ENCODE peak calls at places on chromosome 22, in four cellular contexts. K is activated CD8-positive, alpha-beta T cell treated with anti-CD3 and anti-CD28 coated beads for 36 hours; O is GM23338; L is BJ. P is an unnamed sample.

GRCh38 chr22:42670921-42671709 is 21.9 kb upstream of the CYB5R3 start:
- DNase-seq in L (no peak), K (peak), O (no peak), P (no peak)

GRCh38 chr22:33747029-33747428 is 173.2 kb downstream of the LARGE1 start:
- DNase-seq in L (no peak), K (no peak), O (no peak), P (no peak)

GRCh38 chr22:49240016-49240380 is 587.7 kb downstream of the BRD1 start:
- DNase-seq in L (no peak), K (no peak), O (no peak), P (no peak)

GRCh38 chr22:18133452-18133851 is 16.5 kb upstream of the USP18 start:
- DNase-seq in L (no peak), K (no peak), O (no peak), P (no peak)

GRCh38 chr22:17087176-17088131 is 2.7 kb downstream of the IL17RA start:
- DNase-seq in O (no peak), K (peak), L (no peak), P (peak)

GRCh38 chr22:49576241-49577141 is 251.2 kb downstream of the BRD1 start:
- DNase-seq in O (no peak), L (no peak), K (no peak), P (no peak)

GRCh38 chr22:44369241-44369652 is 56.5 kb upstream of the SHISAL1 start:
- DNase-seq in O (peak), K (peak), L (no peak), P (no peak)

GRCh38 chr22:44181033-44181911 is 547 bp downstream of the PARVG start:
- DNase-seq in K (peak), L (no peak), O (no peak), P (peak)

GRCh38 chr22:49306632-49306975 is 521.1 kb downstream of the BRD1 start:
- DNase-seq in L (no peak), O (no peak), K (no peak), P (no peak)

DNA sequence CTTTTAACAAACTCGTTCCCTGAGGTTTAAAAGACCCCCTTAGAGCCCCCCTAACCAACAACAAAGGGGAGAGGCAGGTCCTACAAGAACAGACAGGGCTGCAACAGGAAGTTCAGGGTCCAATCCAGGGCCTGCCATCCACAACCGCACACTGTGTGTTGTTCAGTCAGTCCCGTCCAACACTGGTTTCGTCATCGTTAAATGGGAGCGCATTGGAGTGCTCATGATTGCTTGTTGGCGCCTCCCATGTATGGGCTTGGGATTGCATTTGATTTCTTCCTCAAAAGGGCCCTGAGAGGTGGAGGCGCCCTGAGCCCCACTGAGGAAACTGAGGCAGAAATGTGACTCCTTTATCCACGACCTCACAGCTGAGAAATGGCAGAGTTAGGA is 174.1 kb downstream of the MN1 start:
- DNase-seq in K (no peak), O (peak), L (no peak), P (peak)
- TF ChIP-seq CTCF in K (no peak), O (peak), L (no peak), P (peak)

GRCh38 chr22:22908941-22909604 is 21.5 kb downstream of the IGLL5 start:
- DNase-seq in L (no peak), K (no peak), O (no peak), P (no peak)

GRCh38 chr22:22907551-22908494 is 20.2 kb downstream of the IGLL5 start:
- DNase-seq in O (no peak), L (no peak), K (no peak), P (no peak)

GRCh38 chr22:22908495-22908861 is 20.9 kb downstream of the IGLL5 start:
- DNase-seq in K (no peak), L (no peak), O (no peak), P (no peak)

GRCh38 chr22:22909605-22910271 is 22.1 kb downstream of the IGLL5 start:
- DNase-seq in L (no peak), K (no peak), O (no peak), P (no peak)

GRCh38 chr22:22906907-22907550 is 19.4 kb downstream of the IGLL5 start:
- DNase-seq in O (no peak), L (no peak), K (no peak), P (no peak)
- TF ChIP-seq CTCF in O (no peak), L (no peak), K (no peak), P (no peak)

DNA sequence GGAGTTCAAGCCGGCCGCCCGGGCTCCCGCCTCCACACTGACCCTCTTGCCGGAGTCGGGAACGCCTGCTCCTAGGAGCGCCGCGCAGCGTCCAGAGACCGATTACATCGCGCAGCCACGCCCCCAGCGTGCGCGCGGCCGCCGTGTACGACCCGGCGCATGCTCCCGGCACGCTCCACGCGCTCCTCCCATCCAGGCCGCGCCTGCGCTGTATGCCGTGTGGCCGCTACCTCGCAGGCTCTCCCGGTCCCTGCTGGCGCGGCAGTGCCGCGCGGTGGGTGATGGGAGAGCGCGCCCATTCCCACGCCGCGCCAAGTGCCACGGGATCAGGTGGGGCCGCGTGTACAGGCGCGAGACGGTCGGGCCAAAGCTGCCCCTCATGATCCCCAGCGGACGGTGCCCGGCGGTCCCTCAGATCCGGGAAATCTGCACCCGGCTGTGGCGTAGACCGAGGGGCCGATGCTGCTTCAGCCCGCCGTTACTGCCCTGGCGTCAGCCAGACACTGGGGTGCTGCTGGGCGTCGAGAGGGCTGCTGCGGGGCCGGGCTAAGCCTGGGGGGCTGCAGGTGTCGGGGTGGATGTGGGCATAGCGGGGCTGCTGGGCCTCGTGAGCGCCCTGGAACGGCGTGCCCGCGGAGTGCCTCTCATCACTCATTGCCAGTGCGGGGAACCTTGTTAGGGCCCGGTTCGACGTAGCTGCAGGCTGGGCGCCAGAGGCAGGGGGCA is at the start of the genes GNB1L and RTL10:
- DNase-seq in O (peak), K (peak), L (peak), P (peak)
- TF ChIP-seq CTCF in O (no peak), K (no peak), L (peak), P (no peak)

GRCh38 chr22:40083794-40084193 is 89.0 kb downstream of the FAM83F start:
- DNase-seq in K (no peak), O (no peak), L (no peak), P (no peak)
- TF ChIP-seq CTCF in K (no peak), O (no peak), L (no peak), P (no peak)

GRCh38 chr22:46390652-46391301 is 55.3 kb downstream of the TRMU start:
- DNase-seq in L (peak), K (no peak), O (no peak), P (no peak)
- TF ChIP-seq CTCF in L (peak), K (no peak), O (no peak), P (no peak)

GRCh38 chr22:40707154-40707553 is 27.9 kb downstream of the MCHR1 start:
- DNase-seq in O (no peak), L (no peak), K (no peak), P (no peak)
- TF ChIP-seq CTCF in O (no peak), L (no peak), K (no peak), P (no peak)

DNA sequence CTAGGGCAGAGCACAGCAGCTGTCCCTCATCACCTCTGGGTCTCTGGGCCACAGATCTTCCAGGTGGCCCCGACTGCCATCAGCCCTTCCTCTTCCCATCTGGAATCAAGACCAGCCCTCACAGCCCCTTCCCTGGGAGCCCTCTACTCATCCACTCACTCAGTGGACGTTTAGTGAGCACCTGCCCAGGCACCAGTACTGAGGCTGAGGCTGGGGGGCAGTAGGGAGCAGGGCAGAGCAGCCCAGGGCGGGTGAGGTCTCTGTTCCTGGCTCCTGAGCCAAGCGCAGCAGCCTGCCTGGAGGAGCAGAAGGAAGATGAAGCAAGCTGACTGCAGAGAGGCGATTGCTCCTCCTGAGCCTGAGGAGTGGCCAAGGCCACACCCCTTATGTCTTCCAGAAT is 5.5 kb downstream of the MAPK8IP2 start:
- DNase-seq in O (no peak), K (no peak), L (no peak), P (peak)
- TF ChIP-seq CTCF in O (peak), K (no peak), L (peak), P (no peak)

GRCh38 chr22:47238886-47239860 is 476.7 kb downstream of the TBC1D22A start:
- DNase-seq in O (no peak), K (no peak), L (no peak), P (no peak)

GRCh38 chr22:47240116-47240515 is 477.7 kb downstream of the TBC1D22A start:
- DNase-seq in O (no peak), L (no peak), K (no peak), P (no peak)

GRCh38 chr22:47233316-47234243 is 471.1 kb downstream of the TBC1D22A start:
- DNase-seq in O (no peak), K (no peak), L (no peak), P (no peak)

GRCh38 chr22:47237890-47238480 is 475.5 kb downstream of the TBC1D22A start:
- DNase-seq in O (no peak), L (no peak), K (no peak), P (no peak)

GRCh38 chr22:47236718-47237117 is 474.3 kb downstream of the TBC1D22A start:
- DNase-seq in O (no peak), K (no peak), L (no peak), P (no peak)
- TF ChIP-seq CTCF in O (no peak), K (no peak), L (no peak), P (no peak)

P was measured in NB4.